ENCODE peak calls at places on chromosomes 4 and X, in nine cellular contexts. S is CD8-positive, alpha-beta memory T cell; O is A549; N is activated T-cell treated with anti-CD3 and anti-CD28 coated beads for 1 hour; C is pons; U is epithelial cell of esophagus; V is NB4; I is lung; H is NCI-H2107. X is an unnamed sample.

GRCh38 chr4:54571293-54571723 is 86.4 kb upstream of the KIT start:
- DNase-seq in S (no peak), C (no peak), O (no peak), V (no peak), I (no peak), H (no peak), U (no peak), N (no peak), X (no peak)

GRCh38 chrX:47815901-47816845 is 20.5 kb upstream of the ZNF81 start:
- DNase-seq in H (no peak), I (no peak), V (no peak), N (no peak), U (peak; percentile 56), S (no peak), C (no peak), O (peak; percentile 26), X (no peak)

GRCh38 chrX:85569691-85570090 is 190.2 kb upstream of the POF1B start:
- DNase-seq in H (no peak), I (no peak), C (no peak), O (no peak), N (no peak), S (no peak), V (no peak), U (no peak), X (no peak)

GRCh38 chrX:40155617-40156471 is 58.1 kb upstream of the BCOR start:
- DNase-seq in I (no peak), V (no peak), N (no peak), O (peak; percentile 43), C (no peak), S (no peak), U (no peak), H (no peak), X (no peak)

GRCh38 chr4:8330821-8331566 is 61.4 kb downstream of the HTRA3 start:
- DNase-seq in U (no peak), O (no peak), S (no peak), C (peak; percentile 18), I (no peak), V (no peak), H (no peak), N (no peak), X (no peak)

GRCh38 chr4:156223985-156224384 is 270.3 kb upstream of the CTSO start:
- DNase-seq in I (no peak), N (no peak), H (peak; percentile 30), C (no peak), S (no peak), O (no peak), U (peak; percentile 8), V (no peak), X (no peak)

GRCh38 chr4:74628808-74629616 is 165.3 kb downstream of the BTC start:
- DNase-seq in N (no peak), V (peak; percentile 77), U (peak; percentile 35), I (no peak), O (no peak), H (no peak), C (peak; percentile 19), S (no peak), X (no peak)

GRCh38 chrX:136163694-136164093 is 16.4 kb downstream of the FHL1 start:
- DNase-seq in I (no peak), S (no peak), H (no peak), U (no peak), C (no peak), N (no peak), O (no peak), V (no peak), X (no peak)

GRCh38 chr4:99810536-99810935 is 6.1 kb upstream of the DAPP1 start:
- DNase-seq in N (no peak), V (no peak), C (no peak), H (no peak), S (no peak), I (no peak), O (no peak), U (no peak), X (no peak)

X was measured in NAMALWA.